ENCODE peak calls at places on chromosomes 5 and 9, in five cellular contexts. V is psoas muscle; M is right atrium auricular region; I is GM10248; J is CD4-positive, alpha-beta T cell. B is an unnamed sample.

GRCh38 chr9:32992596-32993238 is 8.7 kb downstream of the APTX start:
- DNase-seq in M (no peak), V (no peak), I (no peak), J (no peak), B (no peak)

GRCh38 chr5:43649256-43649655 is 46.3 kb downstream of the NNT start:
- DNase-seq in J (no peak), V (no peak), M (no peak), I (no peak), B (no peak)

GRCh38 chr5:40001796-40002195 is 577.0 kb upstream of the DAB2 start:
- DNase-seq in M (no peak), V (no peak), I (no peak), J (no peak), B (no peak)

GRCh38 chr5:108650997-108651396 is 96.7 kb upstream of the FER start:
- DNase-seq in I (no peak), J (no peak), M (no peak), V (no peak), B (no peak)

GRCh38 chr5:64767959-64768357 is 533 bp downstream of the SREK1IP1 start:
- DNase-seq in J (peak), I (no peak), V (no peak), M (no peak), B (no peak)

GRCh38 chr5:180291943-180292831 is at the start of gene MAPK9:
- DNase-seq in V (peak), J (peak), I (peak), M (peak), B (peak)

GRCh38 chr5:90830058-90830457 is 271.5 kb downstream of the ADGRV1 start:
- DNase-seq in V (no peak), J (no peak), I (no peak), M (no peak), B (no peak)

GRCh38 chr9:36486933-36487481 is 85.7 kb upstream of the MELK start:
- DNase-seq in V (peak), M (peak), I (peak), J (peak), B (peak)

GRCh38 chr5:10286552-10287227 is 21.0 kb downstream of the CMBL start:
- DNase-seq in J (no peak), V (peak), I (no peak), M (no peak), B (no peak)

GRCh38 chr5:62308439-62308838 is 2.4 kb downstream of the KIF2A start:
- DNase-seq in V (no peak), I (no peak), J (no peak), M (no peak), B (no peak)

GRCh38 chr5:62305358-62305714 is 670 bp upstream of the KIF2A start:
- DNase-seq in I (no peak), J (no peak), M (no peak), V (no peak), B (no peak)

GRCh38 chr5:62307364-62307689 is 1.3 kb downstream of the KIF2A start:
- DNase-seq in I (no peak), V (no peak), J (no peak), M (no peak), B (no peak)

GRCh38 chr5:62306494-62307363 is 723 bp downstream of the KIF2A start:
- DNase-seq in I (peak), V (peak), J (peak), M (peak), B (peak)

DNA sequence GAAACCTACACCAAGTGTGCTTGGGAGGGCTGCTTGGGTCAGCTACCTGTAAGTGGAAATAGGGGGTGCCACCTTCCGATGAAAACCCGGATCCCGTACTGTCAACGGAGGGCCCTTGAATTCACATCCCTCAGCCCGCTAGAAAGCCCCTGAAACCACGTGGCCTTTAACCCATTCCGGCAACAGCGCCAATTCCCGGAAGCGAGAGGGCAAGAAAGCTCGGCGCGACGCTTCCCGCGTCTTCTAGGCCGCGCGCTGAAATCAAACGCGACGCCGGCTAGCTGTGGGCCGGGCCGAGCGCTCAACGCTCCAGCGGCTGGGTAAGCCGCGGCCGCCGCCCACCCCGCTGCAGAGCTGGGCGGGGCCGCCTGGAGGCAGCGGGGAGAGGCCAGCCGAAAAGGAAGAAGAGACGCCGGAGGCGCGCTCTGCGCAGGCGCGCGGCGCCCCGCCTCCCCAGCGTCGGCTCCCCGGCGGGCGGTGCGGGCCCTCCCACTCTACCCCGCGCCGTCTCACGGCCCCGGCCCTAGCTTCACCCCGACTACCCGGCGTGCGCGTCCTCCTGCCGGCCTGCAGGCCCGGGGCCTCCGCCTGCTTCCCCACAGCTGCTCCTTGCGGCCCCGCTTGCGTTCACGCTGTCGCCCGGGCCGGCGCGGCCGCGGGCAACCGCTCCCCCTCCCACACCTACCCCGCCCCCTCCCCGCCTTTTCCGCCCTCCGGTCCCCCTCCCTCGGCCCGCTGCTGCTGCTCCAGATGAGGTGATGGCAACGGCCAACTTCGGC is at the start of gene KIF2A:
- DNase-seq in V (peak), M (peak), J (peak), I (peak), B (peak)
- TF ChIP-seq CTCF in V (peak), M (peak), J (no peak), I (peak), B (peak)

DNA sequence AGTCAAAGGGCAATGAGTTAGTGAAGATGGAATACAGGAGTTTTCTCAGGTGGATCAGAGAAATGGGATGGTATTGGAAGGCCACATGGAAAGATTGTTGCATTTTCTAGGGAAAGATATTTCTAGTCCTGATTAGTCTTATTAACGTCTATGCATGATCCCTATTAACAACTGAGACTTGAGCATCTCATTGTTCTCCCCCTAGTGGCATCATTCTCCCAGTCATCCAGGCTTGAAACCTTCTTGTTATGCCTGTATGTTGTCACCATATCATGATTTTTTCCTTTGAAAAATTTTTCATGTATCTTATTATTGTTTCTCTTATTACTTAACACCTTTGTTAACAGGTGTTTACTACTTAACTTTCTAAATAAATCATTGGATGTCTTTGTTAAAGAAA is 34.4 kb downstream of the KIF2A start:
- DNase-seq in M (no peak), V (no peak), J (no peak), I (no peak), B (no peak)
- TF ChIP-seq CTCF in M (no peak), V (peak), J (peak), I (peak), B (peak)

GRCh38 chr9:119283118-119283794 is 86.0 kb downstream of the BRINP1 start:
- DNase-seq in I (no peak), V (no peak), M (peak), J (no peak), B (no peak)

GRCh38 chr9:119284587-119285337 is 84.5 kb downstream of the BRINP1 start:
- DNase-seq in V (no peak), J (no peak), I (no peak), M (no peak), B (no peak)

GRCh38 chr9:119282476-119283117 is 86.6 kb downstream of the BRINP1 start:
- DNase-seq in J (no peak), M (no peak), I (no peak), V (no peak), B (no peak)

GRCh38 chr9:119280740-119281485 is 88.3 kb downstream of the BRINP1 start:
- DNase-seq in M (no peak), I (no peak), J (no peak), V (no peak), B (no peak)

DNA sequence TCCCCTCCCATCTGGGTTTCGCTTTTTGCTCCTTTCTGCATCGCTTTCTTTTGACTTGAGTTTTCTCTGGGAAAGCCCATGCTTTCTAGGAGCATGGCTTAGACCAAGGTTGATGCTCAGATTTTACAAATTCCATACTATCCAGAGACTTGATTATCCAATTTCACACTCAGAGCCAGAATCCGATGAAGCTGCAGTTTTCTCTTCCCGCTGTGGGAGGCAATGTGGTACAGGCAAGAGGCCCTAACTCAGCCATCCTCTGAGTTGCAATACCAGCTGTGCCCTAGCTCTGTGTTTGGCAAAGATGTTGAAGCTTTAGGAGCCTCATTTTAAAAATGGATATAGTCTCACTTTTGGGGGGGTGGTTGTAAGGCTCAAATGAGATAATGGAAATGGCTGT is 85.1 kb downstream of the BRINP1 start:
- DNase-seq in V (no peak), M (no peak), J (no peak), I (no peak), B (no peak)
- TF ChIP-seq CTCF in V (no peak), M (peak), J (no peak), I (no peak), B (peak)

GRCh38 chr5:150397749-150398431 is 14.8 kb downstream of the CD74 start:
- DNase-seq in I (no peak), M (no peak), V (no peak), J (no peak), B (no peak)

GRCh38 chr5:150400020-150400326 is 12.7 kb downstream of the CD74 start:
- DNase-seq in M (no peak), J (no peak), V (no peak), I (no peak), B (no peak)

GRCh38 chr5:150400327-150401075 is 12.2 kb downstream of the CD74 start:
- DNase-seq in J (no peak), I (no peak), M (no peak), V (no peak), B (no peak)

GRCh38 chr5:150399158-150400019 is 13.3 kb downstream of the CD74 start:
- DNase-seq in V (no peak), M (no peak), I (no peak), J (no peak), B (no peak)

GRCh38 chr5:150398432-150399157 is 14.1 kb downstream of the CD74 start:
- DNase-seq in I (peak), J (no peak), V (no peak), M (no peak), B (no peak)
- TF ChIP-seq CTCF in I (peak), J (no peak), V (peak), M (no peak), B (no peak)

GRCh38 chr9:89945133-89945532 is 340.3 kb downstream of the GADD45G start:
- DNase-seq in J (no peak), V (no peak), I (no peak), M (peak), B (peak)
- TF ChIP-seq CTCF in J (no peak), V (no peak), I (no peak), M (peak), B (peak)